ENCODE peak calls at places on chromosomes 4 and X, in four cellular contexts. V, T, E and H are unnamed samples.

GRCh38 chr4:34289489-34289888 is 1954.8 kb downstream of the ARAP2 start:
- DNase-seq in T (no peak), V (no peak), E (no peak), H (no peak)

GRCh38 chr4:83771113-83771705 is 235.3 kb downstream of the GPAT3 start:
- DNase-seq in T (peak; percentile 65), V (no peak), E (no peak), H (peak; percentile 21)

GRCh38 chrX:29617276-29617675 is 598.1 kb upstream of the MAGEB2 start:
- DNase-seq in V (no peak), E (no peak), T (peak; percentile 33), H (no peak)

GRCh38 chrX:9122504-9123245 is 88.7 kb upstream of the FAM9B start:
- DNase-seq in V (no peak), E (no peak), T (no peak), H (no peak)

GRCh38 chrX:21176927-21177571 is 197.2 kb upstream of the CNKSR2 start:
- DNase-seq in E (no peak), T (no peak), V (no peak), H (no peak)

GRCh38 chr4:32706893-32707292 is 1986.7 kb downstream of the PCDH7 start:
- DNase-seq in E (no peak), T (no peak), V (no peak), H (no peak)

GRCh38 chr4:67575232-67575888 is 16.8 kb downstream of the STAP1 start:
- DNase-seq in V (no peak), T (no peak), E (no peak), H (no peak)

GRCh38 chr4:8439914-8440490 is 521 bp downstream of the ACOX3 start:
- DNase-seq in T (peak; percentile 47), E (no peak), V (no peak), H (no peak)

DNA sequence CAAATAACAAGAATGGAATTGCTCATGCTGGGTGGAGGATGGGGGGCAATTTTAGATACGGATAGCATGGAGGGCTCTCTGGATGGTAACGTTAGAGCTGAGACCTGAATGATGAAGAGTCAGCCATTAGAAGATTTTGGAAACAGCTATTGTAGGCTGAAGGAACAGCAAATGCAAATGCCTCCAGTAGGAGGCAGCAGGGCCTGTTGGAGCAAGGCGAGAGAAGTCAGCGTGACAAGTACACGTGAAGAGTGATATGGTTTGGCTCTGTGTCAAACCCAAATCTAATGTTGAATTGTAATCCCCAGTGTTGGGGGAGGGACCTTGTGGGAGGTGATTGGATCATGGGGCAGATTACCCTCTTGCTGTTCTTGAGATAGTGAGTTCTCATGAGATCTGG is 59.3 kb upstream of the SOD3 start:
- DNase-seq in T (peak; percentile 64), E (no peak), V (no peak), H (no peak)
- TF ChIP-seq CTCF in T (peak; percentile 55), E (no peak), V (peak; percentile 40), H (peak; percentile 32)

GRCh38 chr4:147799986-147800555 is 68.2 kb downstream of the ARHGAP10 start:
- DNase-seq in V (no peak), T (no peak), E (no peak), H (no peak)
- TF ChIP-seq CTCF in V (no peak), T (no peak), E (no peak), H (no peak)

GRCh38 chr4:73312967-73313366 is 54.4 kb upstream of the ANKRD17 start:
- DNase-seq in T (no peak), V (no peak), E (no peak), H (no peak)

GRCh38 chr4:73315091-73315490 is 56.5 kb upstream of the ANKRD17 start:
- DNase-seq in E (no peak), T (peak; percentile 11), V (no peak), H (no peak)

GRCh38 chr4:73308286-73308685 is 49.7 kb upstream of the ANKRD17 start:
- DNase-seq in T (peak; percentile 55), E (no peak), V (no peak), H (no peak)

GRCh38 chr4:73309211-73309610 is 50.6 kb upstream of the ANKRD17 start:
- DNase-seq in T (peak; percentile 37), V (no peak), E (no peak), H (no peak)

GRCh38 chr4:73311428-73311827 is 52.8 kb upstream of the ANKRD17 start:
- DNase-seq in T (peak; percentile 56), E (no peak), V (no peak), H (no peak)
- TF ChIP-seq CTCF in T (peak; percentile 32), E (no peak), V (peak; percentile 60), H (peak; percentile 56)

GRCh38 chrX:146454363-146454762 is 355.2 kb upstream of the CXorf51B start:
- DNase-seq in E (no peak), T (no peak), V (no peak), H (no peak)

GRCh38 chrX:146456058-146456457 is 353.5 kb upstream of the CXorf51B start:
- DNase-seq in E (no peak), V (no peak), T (no peak), H (no peak)
- TF ChIP-seq CTCF in E (no peak), V (no peak), T (no peak), H (no peak)

GRCh38 chr4:81375745-81376144 is 96.0 kb downstream of the RASGEF1B start:
- DNase-seq in V (no peak), E (no peak), T (no peak), H (no peak)
- TF ChIP-seq CTCF in V (no peak), E (no peak), T (no peak), H (no peak)

GRCh38 chr4:102420563-102421221 is 75.4 kb upstream of the SLC39A8 start:
- DNase-seq in E (no peak), T (no peak), V (no peak), H (no peak)
- TF ChIP-seq CTCF in E (no peak), T (no peak), V (no peak), H (no peak)

DNA sequence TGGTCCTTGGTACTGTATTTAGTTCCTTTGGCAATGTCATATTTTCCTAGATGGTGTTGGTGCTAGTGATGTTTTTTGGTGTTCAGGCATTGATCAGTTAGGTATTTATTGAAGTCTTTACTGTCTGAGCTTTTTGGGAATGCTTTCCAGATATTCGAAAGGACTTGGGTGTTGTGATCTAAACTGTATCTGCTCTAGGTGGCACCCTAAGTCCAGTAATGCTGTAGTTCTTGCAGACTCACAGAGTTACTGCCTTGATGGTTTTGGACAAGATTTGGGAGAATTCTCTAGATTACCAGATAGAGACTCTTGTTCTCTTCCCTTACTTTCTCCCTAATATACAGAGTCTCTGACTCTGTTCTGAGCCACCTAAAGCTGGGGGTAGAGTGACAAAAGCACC is 513.6 kb upstream of the PITX2 start:
- DNase-seq in T (peak; percentile 1), E (no peak), V (no peak), H (no peak)
- TF ChIP-seq CTCF in T (no peak), E (no peak), V (peak; percentile 48), H (peak; percentile 32)

GRCh38 chr4:41571422-41571821 is 33.5 kb downstream of the LIMCH1 start:
- DNase-seq in V (no peak), E (no peak), T (no peak), H (no peak)

GRCh38 chr4:41575207-41575606 is 37.2 kb downstream of the LIMCH1 start:
- DNase-seq in V (no peak), E (no peak), T (peak; percentile 3), H (no peak)

GRCh38 chr4:41573458-41574129 is 35.6 kb downstream of the LIMCH1 start:
- DNase-seq in T (no peak), E (no peak), V (no peak), H (no peak)

GRCh38 chr4:41569957-41570356 is 32.0 kb downstream of the LIMCH1 start:
- DNase-seq in T (no peak), V (no peak), E (no peak), H (no peak)

DNA sequence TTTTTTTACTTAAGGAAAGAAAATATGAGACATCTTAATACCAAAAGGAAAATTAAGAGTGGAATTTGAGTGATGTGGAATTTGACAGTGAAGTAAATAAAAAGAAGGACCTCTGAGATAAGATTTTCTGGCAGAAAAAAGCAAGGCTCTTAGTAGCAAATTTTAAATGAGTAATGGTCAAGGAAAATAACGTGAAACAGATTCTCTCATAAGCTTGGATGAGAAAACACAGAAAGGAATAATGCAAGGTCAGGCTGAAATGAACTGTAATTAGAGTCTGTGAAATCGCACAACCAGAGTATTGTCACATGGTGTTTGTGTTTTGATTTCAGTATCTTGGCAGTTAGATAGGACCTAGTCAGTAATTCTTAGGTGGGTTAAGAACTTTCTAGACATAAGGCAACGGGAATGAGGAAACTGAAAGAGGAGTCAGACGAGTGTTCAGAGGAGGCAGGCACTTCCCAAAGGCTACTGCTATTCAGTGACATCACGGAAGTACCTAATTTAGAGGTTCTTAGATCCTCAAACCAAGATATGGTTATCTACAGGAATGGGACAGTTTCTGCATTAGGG is 34.5 kb downstream of the LIMCH1 start:
- DNase-seq in E (no peak), V (no peak), T (no peak), H (no peak)
- TF ChIP-seq CTCF in E (no peak), V (no peak), T (no peak), H (no peak)

GRCh38 chr4:161952382-161952781 is 211.4 kb downstream of the FSTL5 start:
- DNase-seq in V (no peak), T (peak; percentile 5), E (no peak), H (no peak)
- TF ChIP-seq CTCF in V (peak; percentile 31), T (no peak), E (no peak), H (no peak)